ENCODE peak calls at places on chromosome 9, in nine cellular contexts. O, E, N, K, M, Z, I, W and V are unnamed samples.

GRCh38 chr9:126613656-126614055 is at the start of gene LMX1B:
- DNase-seq in O (peak), E (peak), N (peak), K (no peak), M (no peak), Z (peak), I (no peak), W (peak), V (no peak)

GRCh38 chr9:126463426-126463825 is 136.8 kb downstream of the MVB12B start:
- DNase-seq in O (no peak), E (no peak), N (no peak), K (no peak), M (no peak), Z (peak), I (no peak), W (no peak), V (no peak)

GRCh38 chr9:20280330-20280729 is 342.0 kb downstream of the MLLT3 start:
- DNase-seq in O (no peak), E (no peak), N (no peak), K (no peak), M (no peak), Z (no peak), I (no peak), W (no peak), V (no peak)

GRCh38 chr9:101029300-101030021 is 934 bp downstream of the PLPPR1 start:
- DNase-seq in O (no peak), E (no peak), N (no peak), K (no peak), M (no peak), Z (no peak), I (no peak), W (peak), V (no peak)

GRCh38 chr9:89346703-89347102 is 28.4 kb downstream of the SECISBP2 start:
- DNase-seq in O (no peak), E (no peak), N (no peak), K (no peak), M (no peak), Z (no peak), I (no peak), W (no peak), V (no peak)

GRCh38 chr9:17065062-17065461 is 69.8 kb upstream of the CNTLN start:
- DNase-seq in O (no peak), E (peak), N (peak), K (no peak), M (peak), Z (no peak), I (no peak), W (no peak), V (no peak)

GRCh38 chr9:99093492-99093791 is 11.5 kb upstream of the TGFBR1 start:
- DNase-seq in O (no peak), E (no peak), N (no peak), K (no peak), M (no peak), Z (no peak), I (no peak), W (no peak), V (no peak)

GRCh38 chr9:1042466-1042865 is 7.7 kb upstream of the DMRT2 start:
- DNase-seq in O (no peak), E (no peak), N (no peak), K (no peak), M (no peak), Z (no peak), I (no peak), W (no peak), V (no peak)

GRCh38 chr9:26375448-26375847 is 517.2 kb downstream of the CAAP1 start:
- DNase-seq in O (no peak), E (no peak), N (no peak), K (peak), M (peak), Z (no peak), I (no peak), W (no peak), V (no peak)

GRCh38 chr9:70574222-70574837 is 159.9 kb upstream of the KLF9 start:
- DNase-seq in O (no peak), E (peak), N (peak), K (peak), M (peak), Z (no peak), I (no peak), W (peak), V (peak)

GRCh38 chr9:72443855-72444254 is 77.6 kb upstream of the TMC1 start:
- DNase-seq in O (no peak), E (peak), N (no peak), K (no peak), M (no peak), Z (no peak), I (no peak), W (no peak), V (no peak)

GRCh38 chr9:129208191-129209091 is 30.4 kb upstream of the IER5L start:
- DNase-seq in O (no peak), E (no peak), N (no peak), K (no peak), M (no peak), Z (no peak), I (no peak), W (peak), V (no peak)

GRCh38 chr9:33498387-33498786 is 24.7 kb upstream of the NOL6 start:
- DNase-seq in O (no peak), E (peak), N (peak), K (no peak), M (peak), Z (no peak), I (no peak), W (no peak), V (no peak)

GRCh38 chr9:123343428-123344272 is 12.3 kb upstream of the CRB2 start:
- DNase-seq in O (no peak), E (peak), N (no peak), K (no peak), M (no peak), Z (no peak), I (no peak), W (no peak), V (no peak)

GRCh38 chr9:97714435-97714834 is 17.3 kb upstream of the XPA start:
- DNase-seq in O (no peak), E (peak), N (peak), K (peak), M (peak), Z (no peak), I (no peak), W (no peak), V (peak)

GRCh38 chr9:98101868-98102273 is 17.2 kb downstream of the TRIM14 start:
- DNase-seq in O (no peak), E (no peak), N (no peak), K (no peak), M (peak), Z (peak), I (peak), W (peak), V (no peak)

GRCh38 chr9:121607434-121608248 is 43.8 kb upstream of the DAB2IP start:
- DNase-seq in O (peak), E (peak), N (peak), K (peak), M (no peak), Z (no peak), I (no peak), W (peak), V (peak)

GRCh38 chr9:84480071-84480470 is 139.5 kb upstream of the SLC28A3 start:
- DNase-seq in O (no peak), E (no peak), N (no peak), K (no peak), M (no peak), Z (no peak), I (no peak), W (no peak), V (no peak)

GRCh38 chr9:3863114-3863528 is 337.3 kb upstream of the RFX3 start:
- DNase-seq in O (no peak), E (peak), N (peak), K (peak), M (peak), Z (no peak), I (no peak), W (no peak), V (peak)
- TF ChIP-seq CTCF in O (no peak), E (peak), N (peak), K (peak), M (no peak), Z (no peak), I (no peak), W (no peak), V (no peak)

GRCh38 chr9:75333624-75334023 is 245.3 kb downstream of the OSTF1 start:
- DNase-seq in O (no peak), E (no peak), N (no peak), K (no peak), M (no peak), Z (no peak), I (no peak), W (peak), V (no peak)
- TF ChIP-seq CTCF in O (no peak), E (no peak), N (no peak), K (no peak), M (no peak), Z (peak), I (no peak), W (peak), V (no peak)

DNA sequence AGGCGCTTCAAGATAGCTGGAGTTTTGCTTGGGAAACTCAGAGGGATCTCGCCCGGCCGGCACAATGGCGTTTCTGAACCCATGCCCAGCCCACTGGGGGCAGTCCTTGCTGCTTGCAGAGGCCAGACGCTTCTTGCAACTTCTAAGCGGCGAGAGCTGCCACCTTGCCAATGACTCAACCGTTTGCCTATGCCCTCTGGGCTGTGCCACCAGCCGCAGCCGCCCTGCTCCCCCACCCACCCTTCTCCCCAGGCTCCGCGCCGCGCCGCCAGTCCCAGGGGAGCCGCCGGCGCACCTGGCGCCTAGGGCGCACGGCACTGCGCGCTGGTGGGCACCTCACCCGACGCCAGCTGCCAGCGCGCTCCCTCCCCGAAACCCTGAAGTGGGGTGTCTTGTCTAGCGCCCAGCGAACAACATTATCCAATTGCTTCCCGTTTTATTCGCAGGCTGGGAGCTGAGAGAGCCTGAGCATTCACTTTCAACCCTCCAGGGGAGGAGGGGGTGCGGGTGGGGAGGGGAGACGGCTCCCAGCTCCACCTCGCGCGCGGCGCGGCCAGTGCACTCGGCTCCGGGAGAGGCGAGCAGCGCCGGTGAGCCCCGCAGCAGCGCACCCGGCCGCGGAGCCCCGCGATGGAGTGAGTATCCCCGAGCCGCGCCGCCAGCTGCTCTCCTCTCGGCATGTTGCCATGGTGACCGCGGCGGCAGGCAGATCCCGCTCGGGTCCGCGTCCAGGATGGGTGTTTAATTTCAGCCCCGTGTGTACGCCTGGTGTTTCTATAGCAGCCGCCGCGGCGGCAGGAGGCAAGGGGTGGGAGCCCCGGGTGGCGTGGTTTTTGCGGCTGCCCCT is 139.5 kb upstream of the PALM2AKAP2 start:
- DNase-seq in O (peak), E (peak), N (peak), K (no peak), M (peak), Z (peak), I (peak), W (peak), V (no peak)
- TF ChIP-seq CTCF in O (no peak), E (no peak), N (no peak), K (no peak), M (no peak), Z (no peak), I (no peak), W (peak), V (no peak)

DNA sequence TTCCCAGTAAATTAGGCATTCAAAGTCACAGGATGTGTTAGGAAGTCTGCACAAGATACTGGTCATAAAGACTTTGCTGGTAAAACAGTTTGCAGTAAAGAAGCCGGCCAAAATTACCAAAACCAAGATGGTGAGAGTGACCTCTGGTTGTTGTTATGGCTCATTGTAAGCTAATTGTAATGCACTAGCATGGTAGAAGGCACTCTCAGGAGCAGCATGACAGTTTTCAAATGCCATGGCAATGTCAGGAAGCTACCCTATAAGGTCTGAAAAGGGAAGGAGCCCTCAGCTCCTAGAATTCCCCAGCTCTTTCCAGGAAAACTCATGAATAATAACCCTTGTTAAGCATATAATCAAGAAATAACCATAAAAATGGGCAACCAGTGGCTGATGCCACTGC is 64.3 kb upstream of the TNC start:
- DNase-seq in O (no peak), E (no peak), N (no peak), K (no peak), M (no peak), Z (no peak), I (no peak), W (no peak), V (no peak)
- TF ChIP-seq CTCF in O (no peak), E (no peak), N (no peak), K (no peak), M (no peak), Z (no peak), I (no peak), W (no peak), V (no peak)